ENCODE peak calls at places on chromosomes 5 and 9, in four cellular contexts. One of them, this sample, is unnamed.

GRCh38 chr5:132655821-132656773 is 1.9 kb upstream of the IL13 start:
- DNase-seq in IMR-90: no peak
- DNase-seq in K562: no peak
- DNase-seq in GM12878: no peak
- DNase-seq in this sample: peak

GRCh38 chr9:121627432-121627831 is 24.0 kb upstream of the DAB2IP start:
- DNase-seq in K562: no peak
- DNase-seq in GM12878: no peak
- DNase-seq in IMR-90: no peak
- DNase-seq in this sample: no peak

GRCh38 chr9:13690595-13690994 is 411.1 kb upstream of the MPDZ start:
- DNase-seq in IMR-90: peak
- DNase-seq in GM12878: no peak
- DNase-seq in K562: no peak
- DNase-seq in this sample: no peak

GRCh38 chr5:93583799-93584530 is 943 bp downstream of the NR2F1 start:
- DNase-seq in GM12878: no peak
- DNase-seq in K562: no peak
- DNase-seq in IMR-90: peak
- DNase-seq in this sample: peak

GRCh38 chr9:95726756-95727155 is 148.7 kb upstream of the ERCC6L2 start:
- DNase-seq in IMR-90: peak
- DNase-seq in GM12878: no peak
- DNase-seq in K562: peak
- DNase-seq in this sample: peak

GRCh38 chr5:130978475-130978874 is 186.6 kb downstream of the HINT1 start:
- DNase-seq in IMR-90: no peak
- DNase-seq in K562: no peak
- DNase-seq in GM12878: no peak
- DNase-seq in this sample: no peak

GRCh38 chr9:21461377-21461776 is 20.7 kb downstream of the IFNE start:
- DNase-seq in IMR-90: no peak
- DNase-seq in GM12878: no peak
- DNase-seq in K562: no peak
- DNase-seq in this sample: no peak

GRCh38 chr5:9523090-9523813 is 22.6 kb downstream of the SEMA5A start:
- DNase-seq in GM12878: no peak
- DNase-seq in K562: no peak
- DNase-seq in IMR-90: peak
- DNase-seq in this sample: no peak

GRCh38 chr5:14327624-14328023 is 184.5 kb downstream of the TRIO start:
- DNase-seq in GM12878: no peak
- DNase-seq in IMR-90: no peak
- DNase-seq in K562: no peak
- DNase-seq in this sample: no peak

GRCh38 chr5:103228056-103228455 is 30.5 kb upstream of the MACIR start:
- DNase-seq in GM12878: no peak
- DNase-seq in K562: no peak
- DNase-seq in IMR-90: no peak
- DNase-seq in this sample: no peak

GRCh38 chr5:126561908-126562307 is 33.1 kb downstream of the ALDH7A1 start:
- DNase-seq in IMR-90: peak
- DNase-seq in K562: no peak
- DNase-seq in GM12878: no peak
- DNase-seq in this sample: no peak

GRCh38 chr9:37302277-37302676 is 120.2 kb upstream of the GRHPR start:
- DNase-seq in K562: no peak
- DNase-seq in GM12878: peak
- DNase-seq in IMR-90: no peak
- DNase-seq in this sample: no peak

GRCh38 chr9:99285965-99286364 is 63.9 kb downstream of the SEC61B start:
- DNase-seq in K562: no peak
- DNase-seq in GM12878: no peak
- DNase-seq in IMR-90: no peak
- DNase-seq in this sample: no peak

DNA sequence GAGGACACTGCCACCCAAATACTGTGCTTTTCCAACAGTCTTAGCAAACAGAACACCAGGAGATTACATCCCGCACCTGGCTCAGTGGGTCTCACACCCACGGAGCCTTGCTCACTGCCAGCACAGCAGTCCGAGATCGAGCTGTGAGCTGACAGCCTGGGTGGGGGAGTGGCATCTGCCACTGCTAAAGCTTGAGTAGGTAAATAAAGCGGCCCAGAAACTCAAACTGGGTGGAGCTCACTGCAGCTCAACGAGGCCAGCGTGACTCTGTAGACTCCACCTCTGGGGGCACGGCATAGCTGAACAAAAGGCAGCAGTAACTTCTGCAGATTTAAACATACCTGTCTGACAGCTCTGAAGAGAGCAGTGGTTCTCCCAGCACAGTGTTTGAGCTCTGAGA is 28.8 kb downstream of the EPB41L4A start:
- DNase-seq in GM12878: no peak
- DNase-seq in K562: no peak
- DNase-seq in IMR-90: no peak
- DNase-seq in this sample: no peak
- TF ChIP-seq FOS in GM12878: no peak
- TF ChIP-seq FOS in K562: no peak
- TF ChIP-seq FOS in IMR-90: no peak
- TF ChIP-seq FOS in this sample: no peak

DNA sequence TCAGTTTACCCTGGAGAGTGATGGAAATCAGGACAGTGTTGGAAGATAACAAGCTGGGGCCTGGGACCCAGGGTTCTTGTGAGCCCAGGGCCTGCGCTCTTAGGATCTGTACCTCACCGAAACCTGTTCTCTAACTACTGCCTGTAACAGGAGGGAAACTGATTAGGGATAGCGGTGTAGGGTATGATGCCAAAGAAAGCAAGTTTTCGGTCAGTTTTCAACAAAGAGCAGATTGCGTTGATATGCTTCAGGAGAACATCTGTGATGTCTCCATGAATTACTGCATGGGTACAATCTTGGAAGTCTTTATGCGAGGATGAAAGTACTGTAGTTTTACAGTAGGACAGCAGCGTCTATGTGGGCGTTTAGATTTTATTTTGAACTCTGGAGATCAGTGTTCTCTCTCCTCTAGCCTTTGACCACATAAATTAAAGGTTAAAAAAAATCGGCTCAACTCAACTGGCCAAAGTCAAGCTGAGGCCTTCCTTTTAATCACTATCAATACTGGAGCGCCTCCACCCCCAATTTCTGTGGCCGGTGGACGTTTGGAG is 3.1 kb downstream of the NFIL3 start:
- DNase-seq in K562: no peak
- DNase-seq in GM12878: no peak
- DNase-seq in IMR-90: peak
- DNase-seq in this sample: peak
- H2AFZ ChIP-seq in K562: no peak
- H2AFZ ChIP-seq in GM12878: no peak
- H2AFZ ChIP-seq in IMR-90: peak
- H2AFZ ChIP-seq in this sample: peak

GRCh38 chr5:96120120-96120519 is 158.5 kb upstream of the ELL2 start:
- DNase-seq in GM12878: no peak
- DNase-seq in K562: no peak
- DNase-seq in IMR-90: no peak
- DNase-seq in this sample: no peak
- TF ChIP-seq FOS in GM12878: no peak
- TF ChIP-seq FOS in K562: no peak
- TF ChIP-seq FOS in IMR-90: no peak
- TF ChIP-seq FOS in this sample: no peak

GRCh38 chr5:61817472-61818326 is 485.6 kb downstream of the ZSWIM6 start:
- DNase-seq in IMR-90: peak
- DNase-seq in GM12878: no peak
- DNase-seq in K562: no peak
- DNase-seq in this sample: peak

GRCh38 chr5:61813361-61813760 is 481.3 kb downstream of the ZSWIM6 start:
- DNase-seq in K562: no peak
- DNase-seq in IMR-90: no peak
- DNase-seq in GM12878: no peak
- DNase-seq in this sample: no peak

GRCh38 chr5:61815343-61815742 is 483.3 kb downstream of the ZSWIM6 start:
- DNase-seq in GM12878: no peak
- DNase-seq in IMR-90: no peak
- DNase-seq in K562: no peak
- DNase-seq in this sample: no peak

GRCh38 chr5:61816146-61816545 is 484.1 kb downstream of the ZSWIM6 start:
- DNase-seq in IMR-90: no peak
- DNase-seq in GM12878: no peak
- DNase-seq in K562: no peak
- DNase-seq in this sample: no peak

DNA sequence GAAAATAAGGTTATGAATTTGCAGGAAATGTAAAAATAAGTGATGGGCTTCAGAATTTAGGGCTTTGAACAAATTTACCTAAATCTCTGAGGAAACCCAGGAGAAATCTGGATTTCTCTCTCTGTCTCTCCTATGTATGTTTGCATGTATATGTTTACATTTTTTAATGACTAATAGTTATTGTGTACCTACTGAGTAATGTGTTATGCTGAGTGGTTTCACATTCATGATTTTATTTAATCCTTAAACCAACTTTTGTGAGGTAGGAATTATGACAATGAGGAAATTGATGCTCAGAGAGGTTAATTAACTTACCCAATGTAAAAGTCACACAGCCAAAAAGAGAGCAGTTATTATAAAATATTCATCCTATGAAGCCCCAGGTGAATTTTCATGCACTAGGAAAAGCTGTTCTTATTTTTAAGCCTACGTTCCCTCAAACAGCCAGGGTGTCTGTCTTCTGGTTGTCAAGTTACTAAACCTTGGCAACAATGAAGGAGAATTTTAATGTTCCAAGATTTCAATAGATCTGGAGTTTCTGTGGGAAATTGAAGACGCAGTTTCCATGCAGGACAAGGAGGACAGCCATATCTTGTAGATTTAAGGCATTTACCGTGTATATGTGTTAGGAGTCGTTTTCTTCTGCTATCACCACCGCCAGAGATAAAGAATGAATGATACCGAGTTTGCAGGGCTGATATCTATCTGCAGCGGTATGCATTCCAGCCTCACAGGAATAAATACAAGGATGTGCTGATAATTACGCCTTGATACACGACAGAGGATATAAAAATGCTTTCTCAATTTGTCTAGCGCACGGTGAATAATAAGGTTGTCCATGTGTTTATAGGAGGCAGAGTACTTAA is 484.8 kb downstream of the ZSWIM6 start:
- DNase-seq in K562: no peak
- DNase-seq in IMR-90: no peak
- DNase-seq in GM12878: no peak
- DNase-seq in this sample: no peak
- H2AFZ ChIP-seq in K562: no peak
- H2AFZ ChIP-seq in IMR-90: no peak
- H2AFZ ChIP-seq in GM12878: no peak
- H2AFZ ChIP-seq in this sample: no peak

GRCh38 chr9:136694163-136694864 is 7.1 kb upstream of the AGPAT2 start:
- DNase-seq in GM12878: no peak
- DNase-seq in K562: peak
- DNase-seq in IMR-90: peak
- DNase-seq in this sample: peak
- TF ChIP-seq FOS in GM12878: no peak
- TF ChIP-seq FOS in K562: no peak
- TF ChIP-seq FOS in IMR-90: no peak
- TF ChIP-seq FOS in this sample: no peak

GRCh38 chr9:133901184-133901835 is 90.8 kb downstream of the VAV2 start:
- DNase-seq in IMR-90: no peak
- DNase-seq in GM12878: no peak
- DNase-seq in K562: no peak
- DNase-seq in this sample: no peak

GRCh38 chr9:133894377-133895321 is 97.5 kb downstream of the VAV2 start:
- DNase-seq in IMR-90: no peak
- DNase-seq in GM12878: no peak
- DNase-seq in K562: no peak
- DNase-seq in this sample: no peak

GRCh38 chr9:133895335-133895734 is 96.8 kb downstream of the VAV2 start:
- DNase-seq in K562: no peak
- DNase-seq in IMR-90: no peak
- DNase-seq in GM12878: no peak
- DNase-seq in this sample: no peak

GRCh38 chr9:133893191-133893994 is 98.7 kb downstream of the VAV2 start:
- DNase-seq in K562: no peak
- DNase-seq in GM12878: no peak
- DNase-seq in IMR-90: no peak
- DNase-seq in this sample: no peak

DNA sequence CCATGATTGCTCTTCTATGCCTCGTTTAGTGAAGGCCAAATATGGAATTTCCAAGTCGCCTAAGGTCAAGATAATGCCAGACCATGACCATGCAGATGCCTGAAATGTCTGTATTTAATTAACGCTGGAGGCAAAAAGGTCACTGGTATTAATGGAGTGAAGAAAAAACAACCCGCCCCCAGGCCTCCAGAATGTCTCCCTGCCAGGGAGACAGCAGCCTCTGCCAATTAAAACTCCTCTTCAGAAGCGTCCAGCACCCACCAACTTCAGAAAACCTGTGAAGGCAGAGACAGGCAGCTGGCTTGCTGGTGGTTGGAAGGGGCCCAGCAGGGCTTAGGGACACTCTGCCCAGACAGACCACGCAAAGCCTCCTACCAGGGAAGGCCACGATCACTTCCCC is 94.4 kb downstream of the VAV2 start:
- DNase-seq in IMR-90: no peak
- DNase-seq in GM12878: no peak
- DNase-seq in K562: no peak
- DNase-seq in this sample: no peak
- H2AFZ ChIP-seq in IMR-90: no peak
- H2AFZ ChIP-seq in GM12878: no peak
- H2AFZ ChIP-seq in K562: no peak
- H2AFZ ChIP-seq in this sample: no peak

DNA sequence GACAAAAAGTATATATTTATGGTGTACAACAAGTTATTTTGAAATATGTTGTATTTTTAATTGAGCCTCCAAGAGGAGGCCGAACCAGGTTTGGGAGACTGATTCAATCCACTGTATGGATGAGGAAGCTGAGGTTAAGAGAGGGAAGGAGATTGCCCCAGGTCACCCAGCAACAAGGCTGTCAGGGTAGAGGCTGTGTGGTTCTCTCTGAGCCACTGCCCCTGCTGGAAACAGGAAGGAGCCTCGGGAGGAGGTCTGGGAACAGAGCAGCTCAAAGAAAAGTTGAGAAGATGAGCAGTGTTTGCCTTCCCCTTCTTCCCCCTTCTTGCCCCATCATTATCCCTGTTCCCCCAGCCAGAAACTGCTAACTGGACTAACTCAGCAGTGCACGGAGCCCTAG is 6.6 kb upstream of the FAT2 start:
- DNase-seq in K562: no peak
- DNase-seq in IMR-90: no peak
- DNase-seq in GM12878: no peak
- DNase-seq in this sample: no peak
- TF ChIP-seq FOS in K562: no peak
- TF ChIP-seq FOS in IMR-90: no peak
- TF ChIP-seq FOS in GM12878: no peak
- TF ChIP-seq FOS in this sample: no peak

DNA sequence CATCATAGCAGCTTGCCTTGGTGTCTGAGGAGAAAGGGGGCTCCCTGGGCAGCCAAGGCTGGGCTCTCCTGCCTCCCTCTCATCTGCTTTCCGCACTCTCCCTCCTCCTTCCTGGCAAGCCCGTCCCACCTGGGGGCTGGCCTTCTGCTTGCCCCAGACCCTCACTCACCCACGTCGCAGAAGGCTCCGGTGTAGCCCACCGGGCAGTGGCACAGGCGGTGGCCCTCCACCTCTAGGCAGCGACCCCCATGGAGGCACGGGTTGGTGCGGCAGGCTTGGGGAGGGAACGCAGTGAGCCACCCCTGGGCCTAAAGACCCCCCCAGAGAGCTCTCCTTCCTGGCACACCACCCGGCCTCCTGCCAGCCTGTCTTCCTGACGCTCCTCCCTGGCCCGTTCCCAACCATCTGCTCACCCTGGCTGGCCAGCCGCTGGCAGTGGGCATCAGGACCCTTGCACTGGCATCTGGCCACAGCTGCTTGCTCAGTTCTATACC is 4.2 kb upstream of the PFN3 start:
- DNase-seq in GM12878: no peak
- DNase-seq in IMR-90: no peak
- DNase-seq in K562: no peak
- DNase-seq in this sample: no peak
- H2AFZ ChIP-seq in GM12878: peak
- H2AFZ ChIP-seq in IMR-90: peak
- H2AFZ ChIP-seq in K562: peak
- H2AFZ ChIP-seq in this sample: peak

This sample was measured in endothelial cell of umbilical vein.